ENCODE peak calls at places on chromosomes 4 and X, in eight cellular contexts. K is GM23248, H is DND-41, O is endothelial cell of umbilical vein, V is H1, T is GM12878, G is GM23338, X is A549. A is an unnamed sample.

GRCh38 chrX:28847423-28847822 is 260.2 kb downstream of the IL1RAPL1 start:
- DNase-seq in K (no peak), H (no peak), O (no peak), V (no peak), T (no peak), G (no peak), X (peak; percentile 1), A (no peak)

GRCh38 chrX:75061701-75062100 is 94.4 kb downstream of the ABCB7 start:
- DNase-seq in K (peak; percentile 2), H (no peak), O (no peak), V (no peak), T (no peak), G (no peak), X (no peak), A (no peak)

GRCh38 chrX:108298165-108298602 is 140.0 kb downstream of the COL4A6 start:
- DNase-seq in K (no peak), H (no peak), O (no peak), V (no peak), T (no peak), G (no peak), X (no peak), A (no peak)

GRCh38 chr4:7007944-7008343 is 35.2 kb upstream of the TADA2B start:
- DNase-seq in K (no peak), H (no peak), O (no peak), V (no peak), T (no peak), G (peak; percentile 73), X (no peak), A (no peak)

GRCh38 chrX:128781506-128781905 is 729.3 kb upstream of the ACTRT1 start:
- DNase-seq in K (no peak), H (peak; percentile 58), O (no peak), V (peak; percentile 49), T (no peak), G (peak; percentile 59), X (peak; percentile 4), A (peak; percentile 57)

GRCh38 chr4:181637186-181638105 is 605.8 kb upstream of the TENM3 start:
- DNase-seq in K (peak; percentile 36), H (no peak), O (no peak), V (no peak), T (no peak), G (no peak), X (no peak), A (no peak)

GRCh38 chrX:96837808-96838207 is 45.9 kb upstream of the RPA4 start:
- DNase-seq in K (peak; percentile 7), H (no peak), O (no peak), V (no peak), T (no peak), G (no peak), X (no peak), A (no peak)

GRCh38 chr4:20248155-20248558 is 3.5 kb upstream of the SLIT2 start:
- DNase-seq in K (peak; percentile 90), H (peak; percentile 20), O (peak; percentile 76), V (no peak), T (no peak), G (peak; percentile 71), X (no peak), A (peak; percentile 69)

GRCh38 chrX:125436855-125437254 is 117.2 kb downstream of the TEX13C start:
- DNase-seq in K (peak; percentile 7), H (no peak), O (no peak), V (no peak), T (no peak), G (peak; percentile 50), X (no peak), A (peak; percentile 47)

GRCh38 chr4:151600432-151600831 is 160.4 kb downstream of the GATB start:
- DNase-seq in K (peak; percentile 18), H (no peak), O (no peak), V (no peak), T (no peak), G (no peak), X (no peak), A (no peak)

GRCh38 chr4:89305028-89305427 is 2.6 kb downstream of the GPRIN3 start:
- DNase-seq in K (no peak), H (no peak), O (no peak), V (no peak), T (no peak), G (no peak), X (no peak), A (no peak)

GRCh38 chrX:37470711-37471110 is 100.8 kb upstream of the LANCL3 start:
- DNase-seq in K (no peak), H (no peak), O (peak; percentile 20), V (no peak), T (no peak), G (no peak), X (no peak), A (no peak)

GRCh38 chrX:37474478-37474877 is 97.0 kb upstream of the LANCL3 start:
- DNase-seq in K (no peak), H (no peak), O (no peak), V (no peak), T (no peak), G (peak; percentile 8), X (no peak), A (no peak)

GRCh38 chrX:37472836-37473235 is 98.6 kb upstream of the LANCL3 start:
- DNase-seq in K (no peak), H (no peak), O (no peak), V (no peak), T (no peak), G (no peak), X (no peak), A (no peak)

DNA sequence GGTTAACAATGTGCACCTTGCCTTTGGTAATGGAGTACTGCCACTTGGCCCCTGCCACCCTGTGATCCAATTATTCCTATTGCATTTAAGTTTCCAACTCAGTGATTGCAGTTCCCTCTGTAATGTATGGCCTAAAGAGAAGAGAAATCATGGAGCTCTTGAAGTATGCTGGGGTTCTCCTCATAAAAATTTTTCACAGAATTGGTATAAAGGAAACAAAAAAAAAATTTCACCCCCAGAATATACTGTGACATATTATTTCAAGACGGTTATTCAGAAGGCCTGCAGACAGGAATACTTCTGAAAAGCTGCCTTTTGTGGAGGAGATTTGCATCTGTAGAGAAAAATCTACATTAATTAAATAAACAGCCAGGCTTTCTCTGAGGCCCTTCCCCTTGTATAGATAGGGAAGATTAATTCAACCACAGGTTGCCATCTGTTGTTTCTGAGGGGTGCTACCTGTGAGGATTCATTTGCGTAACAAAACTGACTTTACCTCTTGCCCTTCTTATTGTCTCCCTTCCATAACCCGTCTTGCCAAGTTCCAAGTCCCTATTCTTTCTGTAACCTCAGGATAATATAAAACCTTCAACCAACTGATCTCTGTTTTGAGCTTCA is 94.8 kb upstream of the LANCL3 start:
- DNase-seq in K (no peak), H (no peak), O (no peak), V (no peak), T (no peak), G (peak; percentile 70), X (no peak), A (no peak)
- H3K4me3 ChIP-seq in K (no peak overlapping the region), H (no peak overlapping the region), O (no peak overlapping the region), V (no peak overlapping the region), T (no peak overlapping the region), G (peak overlapping the region; percentile 26), X (no peak overlapping the region), A (no peak overlapping the region)

GRCh38 chrX:148504412-148504950 is 4.1 kb downstream of the AFF2 start:
- DNase-seq in K (no peak), H (no peak), O (no peak), V (no peak), T (no peak), G (peak; percentile 13), X (no peak), A (peak; percentile 61)
- H3K4me2 ChIP-seq in K (no peak overlapping the region), H (peak overlapping the region; percentile 29), O (no peak overlapping the region), V (peak overlapping the region; percentile 47), T (no peak overlapping the region), G (peak overlapping the region; percentile 38), X (no peak overlapping the region), A (peak overlapping the region; percentile 41)

DNA sequence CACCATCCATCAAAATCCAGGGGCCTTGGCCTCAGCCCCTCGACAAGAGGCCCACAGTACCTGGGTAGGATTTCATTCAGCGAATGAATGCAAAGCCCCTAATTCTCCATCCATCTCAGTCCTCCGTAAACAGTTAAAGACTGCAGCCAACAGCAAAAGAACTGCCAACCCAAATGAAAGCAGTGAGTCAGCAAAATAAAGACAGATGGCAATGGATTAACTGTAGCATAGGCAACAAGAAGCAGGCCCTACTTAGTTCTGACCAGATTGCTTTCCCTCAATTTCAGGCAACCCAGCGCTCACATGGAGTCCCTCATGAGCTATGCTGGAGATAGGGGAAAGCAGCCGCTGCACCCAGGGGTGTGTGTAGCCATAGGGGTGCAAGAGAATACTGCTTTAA is 21.4 kb downstream of the PLAC1 start:
- DNase-seq in K (peak; percentile 62), H (no peak), O (no peak), V (no peak), T (no peak), G (no peak), X (no peak), A (no peak)
- H3K27ac ChIP-seq in K (peak overlapping the region; percentile 30), H (no peak overlapping the region), O (no peak overlapping the region), V (no peak overlapping the region), T (no peak overlapping the region), G (no peak overlapping the region), X (peak overlapping the region; percentile 40), A (no peak overlapping the region)

DNA sequence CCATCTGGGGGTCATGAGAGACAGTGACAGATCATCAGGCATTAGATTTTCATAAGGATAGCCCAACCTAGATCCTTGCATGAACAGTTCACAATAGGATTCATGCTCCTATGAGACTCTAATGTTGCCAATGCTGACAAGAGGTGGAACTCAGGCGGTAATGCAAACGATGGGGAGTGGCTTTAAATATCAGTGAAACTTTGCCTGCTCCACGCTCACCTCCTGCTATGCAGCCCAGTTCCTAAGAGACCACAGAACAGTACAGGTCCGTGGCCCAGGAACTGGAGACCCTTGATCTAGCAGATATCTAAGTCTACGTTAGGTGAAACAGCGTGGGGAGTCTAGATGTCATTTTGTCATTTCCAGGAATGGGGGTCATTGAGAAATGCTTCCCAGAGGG is 165.7 kb downstream of the OR13H1 start:
- DNase-seq in K (no peak), H (no peak), O (no peak), V (no peak), T (no peak), G (no peak), X (no peak), A (no peak)
- H3K4me3 ChIP-seq in K (no peak overlapping the region), H (no peak overlapping the region), O (no peak overlapping the region), V (no peak overlapping the region), T (no peak overlapping the region), G (no peak overlapping the region), X (no peak overlapping the region), A (no peak overlapping the region)

GRCh38 chr4:8148159-8148558 is 10.5 kb downstream of the ABLIM2 start:
- DNase-seq in K (no peak), H (no peak), O (no peak), V (no peak), T (no peak), G (no peak), X (no peak), A (no peak)
- H3K4me2 ChIP-seq in K (no peak overlapping the region), H (no peak overlapping the region), O (no peak overlapping the region), V (no peak overlapping the region), T (no peak overlapping the region), G (no peak overlapping the region), X (no peak overlapping the region), A (no peak overlapping the region)

GRCh38 chr4:81021995-81022394 is 8.5 kb upstream of the BMP3 start:
- DNase-seq in K (no peak), H (no peak), O (no peak), V (no peak), T (no peak), G (no peak), X (no peak), A (no peak)
- H3K27ac ChIP-seq in K (no peak overlapping the region), H (no peak overlapping the region), O (no peak overlapping the region), V (no peak overlapping the region), T (no peak overlapping the region), G (no peak overlapping the region), X (no peak overlapping the region), A (no peak overlapping the region)

DNA sequence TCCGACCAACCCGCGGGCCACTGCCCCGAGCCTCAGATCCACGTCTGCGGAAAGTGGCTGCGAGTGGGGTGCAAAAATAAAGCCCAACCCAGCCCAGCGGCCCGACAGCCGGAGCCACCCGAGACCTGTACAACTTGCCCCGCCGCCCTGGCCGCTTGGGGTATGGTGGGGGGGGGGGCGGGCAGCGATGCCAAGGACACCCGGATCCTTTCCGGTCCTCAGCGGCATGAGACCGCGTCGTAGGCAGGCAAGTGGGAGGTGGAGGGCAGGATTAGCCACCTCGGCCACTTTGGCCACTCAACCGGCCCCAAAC is 1.6 kb downstream of the SLITRK4 start:
- DNase-seq in K (no peak), H (no peak), O (no peak), V (no peak), T (no peak), G (no peak), X (no peak), A (no peak)
- H3K4me3 ChIP-seq in K (no peak overlapping the region), H (no peak overlapping the region), O (no peak overlapping the region), V (peak overlapping the region; percentile 83), T (no peak overlapping the region), G (peak overlapping the region; percentile 63), X (peak overlapping the region; percentile 23), A (peak overlapping the region; percentile 60)

A was measured in neural progenitor cell.